ENCODE peak calls at places on chromosome 16, in six cellular contexts. Z is activated naive CD8-positive, alpha-beta T cell treated with anti-CD3 and anti-CD28 coated beads for 36 hours; S is NCI-H345; X is non-pigmented ciliary epithelial cell; D is COR-L47; O is activated CD4-positive, CD25-positive, alpha-beta regulatory T cell. C is an unnamed sample.

GRCh38 chr16:14302031-14302398 is 230.9 kb downstream of the MRTFB start:
- DNase-seq in Z (peak), S (peak), X (no peak), D (no peak), O (no peak), C (peak)

GRCh38 chr16:962901-963814 is 7.6 kb downstream of the LMF1 start:
- DNase-seq in Z (no peak), S (no peak), X (no peak), D (no peak), O (no peak), C (no peak)

GRCh38 chr16:81502396-81503060 is 57.9 kb downstream of the CMIP start:
- DNase-seq in Z (no peak), S (no peak), X (no peak), D (no peak), O (no peak), C (no peak)

GRCh38 chr16:57316390-57317017 is 32.0 kb upstream of the PLLP start:
- DNase-seq in Z (no peak), S (no peak), X (peak), D (no peak), O (no peak), C (no peak)

GRCh38 chr16:4513086-4513860 is 25.3 kb downstream of the CDIP1 start:
- DNase-seq in Z (no peak), S (no peak), X (no peak), D (no peak), O (no peak), C (no peak)

GRCh38 chr16:380837-381787 is 666 bp downstream of the PGAP6 start:
- DNase-seq in Z (no peak), S (peak), X (no peak), D (no peak), O (no peak), C (no peak)

GRCh38 chr16:84111481-84111880 is 5.3 kb downstream of the MBTPS1 start:
- DNase-seq in Z (no peak), S (no peak), X (no peak), D (no peak), O (no peak), C (no peak)

GRCh38 chr16:18931756-18932155 is 5.5 kb upstream of the SMG1 start:
- DNase-seq in Z (no peak), S (no peak), X (no peak), D (no peak), O (no peak), C (no peak)

GRCh38 chr16:48137822-48138221 is 18.0 kb downstream of the ABCC12 start:
- DNase-seq in Z (no peak), S (no peak), X (no peak), D (no peak), O (no peak), C (no peak)